ENCODE peak calls at places on chromosomes 16 and 17, in four cellular contexts. H is MV-4-11; E is activated T-helper 1 cell treated with anti-CD3 and anti-CD28 coated beads, Interleukin-2, amount 50 U/mL, for 16 hours; M is GM06990. G is an unnamed sample.

GRCh38 chr17:54899721-54900456 is 763 bp upstream of the TOM1L1 start:
- DNase-seq in H (no peak), E (no peak), M (no peak), G (no peak)

GRCh38 chr17:20094777-20095176 is 85.6 kb downstream of the SPECC1 start:
- DNase-seq in H (no peak), E (no peak), M (no peak), G (no peak)

GRCh38 chr17:45861185-45861584 is 16.5 kb downstream of the SPPL2C start:
- DNase-seq in H (no peak), E (no peak), M (no peak), G (no peak)

GRCh38 chr17:81354944-81355327 is 40.3 kb upstream of the BAHCC1 start:
- DNase-seq in H (peak; percentile 85), E (no peak), M (no peak), G (no peak)

GRCh38 chr17:55575058-55575606 is 63.9 kb upstream of the SMIM36 start:
- DNase-seq in H (no peak), E (no peak), M (no peak), G (no peak)

GRCh38 chr17:14092808-14093207 is 23.5 kb downstream of the COX10 start:
- DNase-seq in H (no peak), E (no peak), M (no peak), G (no peak)

GRCh38 chr17:55742272-55743102 is 8.4 kb upstream of the PCTP start:
- DNase-seq in H (peak; percentile 49), E (no peak), M (peak; percentile 23), G (no peak)

GRCh38 chr16:53358884-53359283 is 75.4 kb upstream of the RBL2 start:
- DNase-seq in H (no peak), E (no peak), M (peak; percentile 24), G (no peak)

GRCh38 chr17:32783602-32784001 is 93.3 kb downstream of the MYO1D start:
- DNase-seq in H (peak; percentile 56), E (no peak), M (peak; percentile 50), G (no peak)

GRCh38 chr17:35609831-35610230 is 22.7 kb downstream of the AP2B1 start:
- DNase-seq in H (no peak), E (no peak), M (no peak), G (no peak)

GRCh38 chr16:13068912-13069583 is 167.7 kb downstream of the SHISA9 start:
- DNase-seq in H (no peak), E (no peak), M (no peak), G (no peak)

GRCh38 chr16:30755955-30756780 is 5.7 kb downstream of the CFAP119 start:
- DNase-seq in H (no peak), E (no peak), M (no peak), G (no peak)

GRCh38 chr16:56262879-56263245 is 71.6 kb downstream of the GNAO1 start:
- DNase-seq in H (no peak), E (no peak), M (no peak), G (no peak)

GRCh38 chr17:41793749-41794602 is 7.5 kb upstream of the JUP start:
- DNase-seq in H (no peak), E (no peak), M (no peak), G (no peak)

GRCh38 chr16:86086471-86086870 is 187.5 kb downstream of the IRF8 start:
- DNase-seq in H (no peak), E (no peak), M (no peak), G (no peak)

GRCh38 chr17:19457830-19458271 is 46.8 kb downstream of the RNF112 start:
- DNase-seq in H (no peak), E (no peak), M (no peak), G (no peak)

GRCh38 chr16:27268376-27269299 is at the start of gene NSMCE1:
- DNase-seq in H (peak; percentile 95), E (peak; percentile 91), M (peak; percentile 96), G (peak; percentile 56)

GRCh38 chr16:734981-735881 is 5.6 kb downstream of the CIAO3 start:
- DNase-seq in H (no peak), E (no peak), M (no peak), G (peak; percentile 4)

GRCh38 chr17:44038604-44039007 is 23.8 kb upstream of the TMEM101 start:
- DNase-seq in H (no peak), E (no peak), M (no peak), G (no peak)

GRCh38 chr17:61600621-61601020 is 9.6 kb upstream of the NACA2 start:
- DNase-seq in H (no peak), E (no peak), M (no peak), G (no peak)

GRCh38 chr17:7894866-7895265 is 6.3 kb downstream of the CHD3 start:
- DNase-seq in H (no peak), E (no peak), M (no peak), G (no peak)

GRCh38 chr17:27489045-27489715 is 32.9 kb downstream of the KSR1 start:
- DNase-seq in H (peak; percentile 75), E (no peak), M (no peak), G (no peak)

GRCh38 chr17:76371656-76372628 is 12.5 kb upstream of the SPHK1 start:
- DNase-seq in H (no peak), E (no peak), M (no peak), G (no peak)

GRCh38 chr16:66357523-66357928 is 9.0 kb upstream of the CDH5 start:
- DNase-seq in H (peak; percentile 56), E (no peak), M (no peak), G (peak; percentile 90)

GRCh38 chr17:39653662-39654331 is 11.4 kb upstream of the TCAP start:
- DNase-seq in H (peak; percentile 40), E (peak; percentile 58), M (no peak), G (peak; percentile 86)

GRCh38 chr17:76529643-76530488 is 7.6 kb downstream of the CYGB start:
- DNase-seq in H (peak; percentile 18), E (no peak), M (no peak), G (no peak)

G was measured in 8988T.